ENCODE peak calls at places on chromosomes 6 and 20, in seven cellular contexts. One of them, this sample, is unnamed.

GRCh38 chr6:96907498-96907897 is 9.8 kb upstream of the NDUFAF4 start:
- DNase-seq in lower leg skin: no peak
- DNase-seq in HCT116: no peak
- DNase-seq in adrenal gland: no peak
- DNase-seq in HepG2: no peak
- DNase-seq in A549: no peak
- DNase-seq in NB4: no peak
- DNase-seq in this sample: no peak

GRCh38 chr6:108531332-108531731 is 29.4 kb upstream of the FOXO3 start:
- DNase-seq in lower leg skin: no peak
- DNase-seq in HCT116: no peak
- DNase-seq in adrenal gland: no peak
- DNase-seq in HepG2: no peak
- DNase-seq in A549: no peak
- DNase-seq in NB4: no peak
- DNase-seq in this sample: no peak

GRCh38 chr6:43491750-43492661 is 14.6 kb downstream of the TJAP1 start:
- DNase-seq in lower leg skin: peak
- DNase-seq in HCT116: no peak
- DNase-seq in adrenal gland: peak
- DNase-seq in HepG2: no peak
- DNase-seq in A549: no peak
- DNase-seq in NB4: no peak
- DNase-seq in this sample: peak

GRCh38 chr6:13830803-13831202 is 16.4 kb upstream of the MCUR1 start:
- DNase-seq in lower leg skin: no peak
- DNase-seq in HCT116: no peak
- DNase-seq in adrenal gland: no peak
- DNase-seq in HepG2: no peak
- DNase-seq in A549: no peak
- DNase-seq in NB4: peak
- DNase-seq in this sample: no peak

GRCh38 chr6:27295301-27296079 is 16.6 kb downstream of the POM121L2 start:
- DNase-seq in lower leg skin: no peak
- DNase-seq in HCT116: peak
- DNase-seq in adrenal gland: no peak
- DNase-seq in HepG2: peak
- DNase-seq in A549: no peak
- DNase-seq in NB4: peak
- DNase-seq in this sample: no peak

GRCh38 chr6:53956068-53956711 is 155.1 kb upstream of the MLIP start:
- DNase-seq in lower leg skin: peak
- DNase-seq in HCT116: peak
- DNase-seq in adrenal gland: peak
- DNase-seq in HepG2: peak
- DNase-seq in A549: peak
- DNase-seq in NB4: peak
- DNase-seq in this sample: peak

GRCh38 chr6:52189974-52190373 is 3.8 kb downstream of the IL17A start:
- DNase-seq in lower leg skin: no peak
- DNase-seq in HCT116: no peak
- DNase-seq in adrenal gland: no peak
- DNase-seq in HepG2: no peak
- DNase-seq in A549: no peak
- DNase-seq in NB4: no peak
- DNase-seq in this sample: no peak

GRCh38 chr20:54107600-54108393 is 37.4 kb upstream of the BCAS1 start:
- DNase-seq in lower leg skin: no peak
- DNase-seq in HCT116: no peak
- DNase-seq in adrenal gland: no peak
- DNase-seq in HepG2: peak
- DNase-seq in A549: peak
- DNase-seq in NB4: no peak
- DNase-seq in this sample: no peak

GRCh38 chr20:8788275-8788674 is 280.6 kb upstream of the PLCB4 start:
- DNase-seq in lower leg skin: no peak
- DNase-seq in HCT116: no peak
- DNase-seq in adrenal gland: no peak
- DNase-seq in HepG2: no peak
- DNase-seq in A549: no peak
- DNase-seq in NB4: no peak
- DNase-seq in this sample: no peak

GRCh38 chr20:21104466-21104761 is 1.7 kb downstream of the LINC00237 start:
- DNase-seq in lower leg skin: no peak
- DNase-seq in HCT116: no peak
- DNase-seq in adrenal gland: no peak
- DNase-seq in HepG2: no peak
- DNase-seq in A549: no peak
- DNase-seq in NB4: no peak
- DNase-seq in this sample: no peak

GRCh38 chr20:21104921-21105320 is 1.2 kb downstream of the LINC00237 start:
- DNase-seq in lower leg skin: no peak
- DNase-seq in HCT116: no peak
- DNase-seq in adrenal gland: no peak
- DNase-seq in HepG2: no peak
- DNase-seq in A549: no peak
- DNase-seq in NB4: no peak
- DNase-seq in this sample: no peak

GRCh38 chr20:21103582-21104465 is 2.3 kb downstream of the LINC00237 start:
- DNase-seq in lower leg skin: no peak
- DNase-seq in HCT116: no peak
- DNase-seq in adrenal gland: no peak
- DNase-seq in HepG2: no peak
- DNase-seq in A549: no peak
- DNase-seq in NB4: no peak
- DNase-seq in this sample: no peak

GRCh38 chr20:21106171-21106694 is at the start of gene LINC00237:
- DNase-seq in lower leg skin: no peak
- DNase-seq in HCT116: no peak
- DNase-seq in adrenal gland: no peak
- DNase-seq in HepG2: no peak
- DNase-seq in A549: no peak
- DNase-seq in NB4: no peak
- DNase-seq in this sample: no peak

GRCh38 chr20:21105429-21106170 is 558 bp downstream of the LINC00237 start:
- DNase-seq in lower leg skin: no peak
- DNase-seq in HCT116: no peak
- DNase-seq in adrenal gland: no peak
- DNase-seq in HepG2: no peak
- DNase-seq in A549: no peak
- DNase-seq in NB4: peak
- DNase-seq in this sample: no peak
- H3K4me3 ChIP-seq in lower leg skin: peak
- H3K4me3 ChIP-seq in HCT116: no peak
- H3K4me3 ChIP-seq in adrenal gland: no peak
- H3K4me3 ChIP-seq in HepG2: no peak
- H3K4me3 ChIP-seq in A549: peak
- H3K4me3 ChIP-seq in NB4: no peak
- H3K4me3 ChIP-seq in this sample: no peak

GRCh38 chr6:7261030-7261841 is 51.8 kb downstream of the SSR1 start:
- DNase-seq in lower leg skin: peak
- DNase-seq in HCT116: peak
- DNase-seq in adrenal gland: peak
- DNase-seq in HepG2: peak
- DNase-seq in A549: peak
- DNase-seq in NB4: peak
- DNase-seq in this sample: peak
- TF ChIP-seq CTCF in lower leg skin: no peak
- TF ChIP-seq CTCF in HCT116: no peak
- TF ChIP-seq CTCF in adrenal gland: no peak
- TF ChIP-seq CTCF in HepG2: peak
- TF ChIP-seq CTCF in A549: no peak
- TF ChIP-seq CTCF in NB4: no peak
- TF ChIP-seq CTCF in this sample: no peak

GRCh38 chr6:112043032-112044007 is 10.6 kb upstream of the CCN6 start:
- DNase-seq in lower leg skin: peak
- DNase-seq in HCT116: peak
- DNase-seq in adrenal gland: peak
- DNase-seq in HepG2: peak
- DNase-seq in A549: peak
- DNase-seq in NB4: peak
- DNase-seq in this sample: peak
- TF ChIP-seq POLR2A in lower leg skin: no peak
- TF ChIP-seq POLR2A in HCT116: peak
- TF ChIP-seq POLR2A in adrenal gland: peak
- TF ChIP-seq POLR2A in HepG2: no peak
- TF ChIP-seq POLR2A in A549: peak
- TF ChIP-seq POLR2A in NB4: no peak
- TF ChIP-seq POLR2A in this sample: peak

GRCh38 chr20:1879369-1879768 is 15.8 kb upstream of the SIRPA start:
- DNase-seq in lower leg skin: no peak
- DNase-seq in HCT116: no peak
- DNase-seq in adrenal gland: no peak
- DNase-seq in HepG2: no peak
- DNase-seq in A549: no peak
- DNase-seq in NB4: no peak
- DNase-seq in this sample: no peak
- H3K4me3 ChIP-seq in lower leg skin: no peak
- H3K4me3 ChIP-seq in HCT116: no peak
- H3K4me3 ChIP-seq in adrenal gland: no peak
- H3K4me3 ChIP-seq in HepG2: no peak
- H3K4me3 ChIP-seq in A549: no peak
- H3K4me3 ChIP-seq in NB4: no peak
- H3K4me3 ChIP-seq in this sample: no peak